ENCODE peak calls at places on chromosomes 11 and 22, in four cellular contexts. E is activated CD4-positive, alpha-beta T cell treated with anti-CD3 and anti-CD28 coated beads for 4 hours; P is stimulated activated CD8-positive, alpha-beta memory T cell treated with anti-CD3 and anti-CD28 coated beads, Interleukin-4, amount 100 ng/mL, for 1 hour; Q is activated naive CD8-positive, alpha-beta T cell treated with anti-CD3 and anti-CD28 coated beads, Interleukin-2, amount 50 U/mL, for 24 hours. J is an unnamed sample.

GRCh38 chr22:20319041-20319744 is 667 bp downstream of the DGCR6L start:
- DNase-seq in E (peak), P (no peak), Q (no peak), J (no peak)

GRCh38 chr11:120645639-120646038 is 134.1 kb downstream of the GRIK4 start:
- DNase-seq in E (no peak), P (no peak), Q (no peak), J (no peak)

GRCh38 chr11:55172734-55173415 is 89.1 kb upstream of the TRIM48 start:
- DNase-seq in E (no peak), P (no peak), Q (no peak), J (no peak)

GRCh38 chr11:27646051-27646818 is 54.0 kb downstream of the BDNF start:
- DNase-seq in E (no peak), P (no peak), Q (no peak), J (no peak)

GRCh38 chr22:19822301-19823117 is 32.2 kb downstream of the GNB1L start:
- DNase-seq in E (no peak), P (no peak), Q (no peak), J (no peak)

GRCh38 chr11:111185259-111185658 is 60.3 kb upstream of the POU2AF2 start:
- DNase-seq in E (no peak), P (no peak), Q (no peak), J (no peak)

GRCh38 chr22:20299736-20300136 is 20.1 kb downstream of the DGCR6L start:
- DNase-seq in E (no peak), P (no peak), Q (no peak), J (no peak)

GRCh38 chr11:126640186-126640585 is 284.7 kb downstream of the ST3GAL4 start:
- DNase-seq in E (no peak), P (no peak), Q (no peak), J (no peak)

GRCh38 chr11:23013509-23013908 is 153.2 kb upstream of the CCDC179 start:
- DNase-seq in E (no peak), P (no peak), Q (no peak), J (no peak)

GRCh38 chr22:45218974-45219373 is 21.7 kb downstream of the KIAA0930 start:
- DNase-seq in E (peak), P (no peak), Q (peak), J (peak)

GRCh38 chr22:24744638-24745037 is 29.9 kb downstream of the PIWIL3 start:
- DNase-seq in E (no peak), P (no peak), Q (no peak), J (no peak)

GRCh38 chr11:14764899-14765527 is 121.4 kb downstream of the PDE3B start:
- DNase-seq in E (peak), P (no peak), Q (no peak), J (peak)

GRCh38 chr11:72249961-72250360 is 6.0 kb upstream of the PHOX2A start:
- DNase-seq in E (no peak), P (no peak), Q (no peak), J (no peak)

GRCh38 chr22:49351761-49352221 is 475.9 kb downstream of the BRD1 start:
- DNase-seq in E (no peak), P (no peak), Q (no peak), J (no peak)

GRCh38 chr22:48489551-48490512 is 1337.8 kb downstream of the BRD1 start:
- DNase-seq in E (no peak), P (no peak), Q (no peak), J (no peak)

GRCh38 chr22:38712496-38713207 is 6.9 kb downstream of the GTPBP1 start:
- DNase-seq in E (no peak), P (no peak), Q (no peak), J (no peak)

GRCh38 chr22:35301370-35301874 is 1.7 kb downstream of the TOM1 start:
- DNase-seq in E (no peak), P (no peak), Q (no peak), J (no peak)

GRCh38 chr11:111225871-111226270 is 19.7 kb upstream of the POU2AF2 start:
- DNase-seq in E (no peak), P (no peak), Q (no peak), J (no peak)

GRCh38 chr22:35064664-35065063 is 1.3 kb upstream of the ISX start:
- DNase-seq in E (no peak), P (no peak), Q (no peak), J (no peak)

GRCh38 chr11:95239871-95240648 is 9.1 kb upstream of the SESN3 start:
- DNase-seq in E (no peak), P (no peak), Q (no peak), J (no peak)

GRCh38 chr11:30917859-30918478 is 331.8 kb upstream of the MPPED2 start:
- DNase-seq in E (no peak), P (no peak), Q (no peak), J (no peak)

GRCh38 chr11:44776840-44777536 is 50.2 kb downstream of the TSPAN18 start:
- DNase-seq in E (no peak), P (no peak), Q (no peak), J (no peak)

GRCh38 chr11:17415523-17416104 is 27.2 kb upstream of the KCNJ11 start:
- DNase-seq in E (no peak), P (no peak), Q (no peak), J (no peak)

GRCh38 chr22:33921576-33922181 is 1.4 kb upstream of the LARGE1 start:
- DNase-seq in E (no peak), P (no peak), Q (peak), J (no peak)

GRCh38 chr11:66749091-66749490 is 20.1 kb upstream of the SPTBN2 start:
- DNase-seq in E (no peak), P (no peak), Q (no peak), J (no peak)

GRCh38 chr22:32207971-32208480 is 3.2 kb upstream of the RFPL2 start:
- DNase-seq in E (no peak), P (no peak), Q (no peak), J (no peak)

GRCh38 chr22:30026751-30027150 is 53.5 kb upstream of the HORMAD2 start:
- DNase-seq in E (no peak), P (no peak), Q (no peak), J (no peak)

J was measured in stimulated activated CD4-positive, alpha-beta T cell treated with anti-CD3 and anti-CD28 coated beads, Interleukin-2, amount 100 ng/mL, for 4 hours.